ENCODE peak calls at places on chromosomes 6 and 20, in nine cellular contexts. V, X, O, M, K, Q, P, L and D are unnamed samples.
A peak's percentile ranks its signal among the peaks of the same experiment; 100 is the strongest.

GRCh38 chr6:15088904-15089568 is 156.8 kb upstream of the JARID2 start:
- DNase-seq in L (no peak), V (no peak), P (no peak), K (no peak), M (no peak), X (peak; percentile 52), O (no peak), Q (no peak), D (no peak)

GRCh38 chr6:129929433-129929832 is 68.3 kb upstream of the TMEM244 start:
- DNase-seq in O (peak; percentile 9), M (no peak), X (no peak), K (peak; percentile 96), L (peak; percentile 54), V (peak; percentile 78), Q (no peak), P (peak; percentile 75), D (no peak)

GRCh38 chr6:42929928-42930360 is 664 bp downstream of the CNPY3 start:
- DNase-seq in P (peak; percentile 51), V (peak; percentile 67), X (peak; percentile 89), K (peak; percentile 83), L (peak; percentile 49), M (peak; percentile 12), Q (peak; percentile 84), O (peak; percentile 39), D (no peak)

GRCh38 chr6:126633362-126633761 is 293.4 kb downstream of the CENPW start:
- DNase-seq in K (peak; percentile 23), Q (no peak), V (no peak), P (no peak), X (no peak), O (no peak), L (no peak), M (no peak), D (no peak)

GRCh38 chr6:44003345-44004061 is 123.7 kb downstream of the MRPL14 start:
- DNase-seq in K (no peak), M (no peak), O (no peak), Q (no peak), L (no peak), X (no peak), V (no peak), P (no peak), D (no peak)

GRCh38 chr6:76866091-76866490 is 597.2 kb downstream of the HTR1B start:
- DNase-seq in Q (no peak), V (no peak), X (no peak), O (no peak), M (no peak), P (no peak), L (no peak), K (no peak), D (no peak)

GRCh38 chr20:9323622-9324021 is 190.8 kb upstream of the LAMP5 start:
- DNase-seq in O (no peak), P (no peak), X (no peak), V (peak; percentile 27), K (no peak), M (no peak), Q (no peak), L (no peak), D (no peak)

GRCh38 chr6:163260111-163260895 is 154.2 kb upstream of the QKI start:
- DNase-seq in K (peak; percentile 15), M (no peak), X (no peak), L (no peak), O (peak; percentile 64), Q (no peak), V (peak; percentile 65), P (no peak), D (no peak)

GRCh38 chr6:15473741-15474161 is 189.1 kb downstream of the DTNBP1 start:
- DNase-seq in P (peak; percentile 64), M (no peak), K (peak; percentile 92), Q (no peak), O (no peak), V (peak; percentile 86), X (no peak), L (peak; percentile 76), D (no peak)

GRCh38 chr6:31657406-31658157 is 1.9 kb downstream of the APOM start:
- DNase-seq in X (no peak), Q (no peak), P (no peak), L (no peak), K (no peak), O (no peak), M (no peak), V (no peak), D (no peak)